ENCODE peak calls at places on chromosomes 1 and 21, in six cellular contexts. Z is heart right ventricle; M is OCI-LY7; F is fibroblast of lung; N is CD8-positive, alpha-beta T cell; V is psoas muscle. L is an unnamed sample. For H3K4me1, the result is how much of the 10 kb centered on the place peaks cover.

GRCh38 chr21:17488620-17489019 is 24.2 kb upstream of the CXADR start:
- DNase-seq in F (no peak), V (no peak), Z (no peak), M (no peak), N (no peak), L (no peak)

GRCh38 chr1:85578321-85579295 is 2.0 kb upstream of the CCN1 start:
- DNase-seq in N (no peak), Z (no peak), V (no peak), F (peak), M (no peak), L (no peak)

GRCh38 chr1:38127432-38127831 is 80.8 kb upstream of the POU3F1 start:
- DNase-seq in F (peak), V (no peak), N (no peak), Z (no peak), M (no peak), L (no peak)

GRCh38 chr1:40783001-40783905 is at the start of gene KCNQ4:
- DNase-seq in N (no peak), Z (peak), M (no peak), F (peak), V (peak), L (no peak)

GRCh38 chr1:170307426-170307825 is 161.7 kb downstream of the NTMT2 start:
- DNase-seq in N (no peak), Z (no peak), F (peak), M (no peak), V (no peak), L (no peak)

GRCh38 chr21:9741343-9741742 is 780.0 kb upstream of the TPTE start:
- DNase-seq in M (no peak), N (no peak), F (no peak), Z (no peak), V (no peak), L (no peak)

GRCh38 chr21:16563795-16564194 is 834.0 kb downstream of the USP25 start:
- DNase-seq in V (no peak), F (no peak), M (no peak), N (no peak), Z (no peak), L (no peak)

GRCh38 chr1:159250817-159251216 is 46.1 kb downstream of the ACKR1 start:
- DNase-seq in V (no peak), Z (no peak), M (no peak), F (no peak), N (no peak), L (no peak)

GRCh38 chr1:25858494-25858893 is 763 bp downstream of the AUNIP start:
- DNase-seq in V (no peak), N (no peak), F (no peak), Z (no peak), M (peak), L (no peak)

GRCh38 chr1:163771637-163772036 is 449.9 kb downstream of the NUF2 start:
- DNase-seq in M (no peak), V (no peak), Z (no peak), N (no peak), F (no peak), L (no peak)

GRCh38 chr1:227959325-227959860 is 11.7 kb upstream of the WNT9A start:
- DNase-seq in Z (no peak), N (no peak), F (no peak), M (no peak), V (no peak), L (no peak)

DNA sequence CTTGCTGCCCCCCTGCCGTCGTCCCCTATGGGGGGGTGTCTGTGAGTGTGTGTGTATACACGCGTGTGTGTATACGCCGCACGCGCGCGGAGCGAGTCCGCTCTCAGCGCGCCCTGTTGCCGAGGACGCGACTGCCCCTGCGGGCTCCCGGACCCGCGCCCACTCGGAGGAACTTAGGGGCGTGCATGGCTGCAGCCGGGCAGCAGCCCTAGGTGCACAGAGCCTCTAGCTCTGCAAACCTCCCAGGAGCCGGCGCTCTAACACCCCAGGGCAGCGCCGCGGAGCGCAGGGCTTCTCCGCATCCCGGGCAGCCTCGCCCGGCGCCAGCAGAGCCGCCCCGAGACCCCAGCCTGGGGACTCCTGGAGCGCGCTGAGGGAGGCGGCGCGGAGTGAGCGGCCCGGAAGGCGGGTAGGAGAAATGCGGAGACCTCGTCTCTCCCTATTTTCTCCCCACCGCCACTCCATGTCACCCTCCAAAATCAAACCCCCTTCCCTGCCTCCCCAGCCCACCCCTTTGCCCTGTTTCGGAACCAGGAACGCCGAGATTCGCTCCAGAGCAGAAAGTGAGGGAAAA is 574 bp downstream of the ITPKB start:
- DNase-seq in F (peak), M (peak), Z (peak), V (peak), N (no peak), L (peak)
- H3K4me1 ChIP-seq in F (under half), M (half or more), Z (under half), V (under half), N (under half), L (under half)

DNA sequence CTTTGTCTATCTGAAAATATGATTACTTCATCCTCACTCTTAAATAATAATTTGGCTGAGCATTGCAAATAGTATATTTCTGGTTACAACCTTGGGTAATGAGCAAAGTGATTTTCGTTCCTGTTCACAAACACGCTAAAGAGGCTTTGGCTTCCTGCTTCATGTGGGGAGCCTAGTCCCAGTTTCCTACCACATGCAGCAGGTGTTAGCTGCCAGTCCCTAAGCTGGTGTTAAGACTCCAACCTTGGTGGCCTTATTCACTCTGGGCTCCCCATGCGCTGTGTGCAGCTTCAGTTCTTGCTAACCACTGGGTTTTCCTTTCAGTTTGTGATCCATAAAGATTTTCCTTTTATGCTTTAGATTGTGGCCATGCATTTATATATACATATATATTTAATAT is 56.7 kb upstream of the BARHL2 start:
- DNase-seq in V (no peak), N (no peak), Z (no peak), F (no peak), M (no peak), L (no peak)
- H3K4me1 ChIP-seq in V (under half), N (under half), Z (under half), F (under half), M (under half), L (under half)

GRCh38 chr1:67893126-67893495 is 59.8 kb upstream of the GNG12 start:
- DNase-seq in F (no peak), Z (no peak), N (no peak), M (no peak), V (no peak), L (no peak)
- H3K4me1 ChIP-seq in F (under half), Z (under half), N (under half), M (under half), V (under half), L (under half)

GRCh38 chr1:180566495-180566894 is 7.7 kb downstream of the OVAAL start:
- DNase-seq in N (no peak), Z (no peak), V (no peak), M (no peak), F (no peak), L (no peak)

GRCh38 chr1:180566048-180566447 is 7.3 kb downstream of the OVAAL start:
- DNase-seq in V (no peak), F (no peak), Z (no peak), N (no peak), M (no peak), L (no peak)

GRCh38 chr1:180567664-180568063 is 8.9 kb downstream of the OVAAL start:
- DNase-seq in M (no peak), N (no peak), F (no peak), V (no peak), Z (no peak), L (no peak)

GRCh38 chr1:180563013-180563827 is 4.5 kb downstream of the OVAAL start:
- DNase-seq in V (no peak), Z (no peak), F (peak), N (no peak), M (no peak), L (no peak)

GRCh38 chr1:180565472-180565871 is 6.7 kb downstream of the OVAAL start:
- DNase-seq in Z (no peak), V (no peak), F (no peak), M (no peak), N (no peak), L (no peak)
- H3K4me1 ChIP-seq in Z (under half), V (under half), F (under half), M (under half), N (under half), L (under half)

DNA sequence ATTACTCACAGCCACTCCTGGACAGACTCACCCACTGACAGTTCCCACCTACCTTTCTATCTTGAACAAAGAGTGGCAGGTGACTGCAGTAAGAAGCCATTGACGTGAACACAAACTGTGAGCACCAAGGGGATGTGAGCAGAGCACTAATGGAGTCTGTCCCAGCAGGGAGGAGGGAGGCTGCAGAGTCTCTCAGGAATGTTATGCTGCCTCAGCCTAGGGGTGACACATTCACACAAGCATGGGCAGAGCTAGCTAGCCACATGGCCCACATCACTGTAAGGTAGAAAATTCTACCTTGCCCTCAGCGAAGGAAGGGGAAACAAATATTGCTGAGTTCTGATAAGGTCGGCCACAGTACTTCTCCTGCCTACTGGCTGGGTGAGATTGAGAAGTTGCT is 56.8 kb upstream of the PTGFRN start:
- DNase-seq in Z (no peak), M (no peak), N (no peak), V (no peak), F (no peak), L (no peak)
- H3K4me1 ChIP-seq in Z (under half), M (under half), N (under half), V (under half), F (under half), L (under half)

GRCh38 chr1:160537714-160538665 is 14.9 kb upstream of the SLAMF6 start:
- DNase-seq in N (no peak), Z (no peak), V (no peak), M (no peak), F (no peak), L (no peak)
- H3K4me1 ChIP-seq in N (under half), Z (under half), V (under half), M (under half), F (under half), L (under half)

GRCh38 chr1:207314836-207315235 is 6.6 kb upstream of the CD55 start:
- DNase-seq in V (no peak), F (peak), Z (no peak), M (no peak), N (no peak), L (no peak)

GRCh38 chr1:207317561-207317960 is 3.9 kb upstream of the CD55 start:
- DNase-seq in N (no peak), M (no peak), Z (no peak), F (no peak), V (no peak), L (no peak)

GRCh38 chr1:207316141-207316540 is 5.3 kb upstream of the CD55 start:
- DNase-seq in F (no peak), M (no peak), N (no peak), Z (no peak), V (no peak), L (no peak)

GRCh38 chr1:207316622-207317510 is 4.6 kb upstream of the CD55 start:
- DNase-seq in Z (no peak), M (no peak), F (no peak), V (no peak), N (no peak), L (no peak)

DNA sequence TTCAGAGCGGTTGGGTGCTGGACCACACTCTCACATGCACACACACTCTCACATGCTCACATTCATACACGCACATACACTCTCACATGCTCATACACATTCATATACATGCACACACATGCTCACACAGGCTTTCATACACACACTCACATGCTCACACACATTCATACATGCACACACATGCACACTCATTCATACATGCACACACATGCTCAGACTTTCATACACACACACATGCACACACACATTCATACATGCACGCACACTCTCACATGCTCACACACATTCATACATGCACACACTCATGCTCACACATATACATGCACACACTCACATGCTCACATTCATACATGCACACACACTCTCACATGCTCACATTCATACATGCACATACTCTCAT is 6.0 kb upstream of the CD55 start:
- DNase-seq in V (no peak), N (no peak), M (no peak), F (no peak), Z (no peak), L (no peak)
- H3K4me1 ChIP-seq in V (under half), N (under half), M (under half), F (under half), Z (under half), L (under half)